ENCODE peak calls at places on chromosomes 1 and 21, in six cellular contexts. J is upper lobe of left lung, Z is transverse colon, U is ovary, M is GM12891, N is A549. X is an unnamed sample.
A peak's percentile ranks its signal among the peaks of the same experiment; 100 is the strongest.

GRCh38 chr1:203652718-203653461 is 26.3 kb downstream of the ATP2B4 start:
- DNase-seq in Z (no peak), M (no peak), N (no peak), J (no peak), U (no peak), X (no peak)

GRCh38 chr1:66542811-66543767 is 9.1 kb downstream of the SGIP1 start:
- DNase-seq in J (no peak), U (peak; percentile 25), N (no peak), M (no peak), Z (peak; percentile 74), X (no peak)

GRCh38 chr1:156691665-156692408 is 13.5 kb downstream of the CRABP2 start:
- DNase-seq in M (no peak), U (no peak), J (peak; percentile 65), N (no peak), Z (no peak), X (no peak)

GRCh38 chr1:172906778-172907592 is 143.8 kb downstream of the TNFSF18 start:
- DNase-seq in N (no peak), Z (no peak), M (no peak), J (no peak), U (no peak), X (no peak)

GRCh38 chr1:53024117-53024516 is 37.9 kb upstream of the PODN start:
- DNase-seq in Z (no peak), N (no peak), U (no peak), M (no peak), J (no peak), X (no peak)

GRCh38 chr1:192555399-192555798 is 20.2 kb upstream of the RGS1 start:
- DNase-seq in N (no peak), M (no peak), Z (no peak), J (no peak), U (no peak), X (no peak)

GRCh38 chr1:10252508-10252907 is 42.1 kb downstream of the KIF1B start:
- DNase-seq in N (no peak), Z (peak; percentile 14), M (no peak), U (no peak), J (no peak), X (no peak)

GRCh38 chr1:235939488-235939775 is 72.7 kb upstream of the LYST start:
- DNase-seq in U (no peak), J (no peak), N (no peak), Z (no peak), M (no peak), X (no peak)

GRCh38 chr1:41712687-41713086 is 206.0 kb downstream of the HIVEP3 start:
- DNase-seq in N (no peak), U (no peak), J (no peak), Z (no peak), M (no peak), X (no peak)

GRCh38 chr1:108590947-108591346 is 31.0 kb downstream of the EEIG2 start:
- DNase-seq in N (peak; percentile 2), U (no peak), M (no peak), Z (no peak), J (no peak), X (no peak)

GRCh38 chr21:31710586-31710985 is 21.3 kb downstream of the SCAF4 start:
- DNase-seq in M (no peak), J (no peak), N (no peak), U (no peak), Z (no peak), X (no peak)

GRCh38 chr1:182713939-182714338 is 29.6 kb upstream of the RGS8 start:
- DNase-seq in Z (no peak), N (no peak), U (no peak), J (no peak), M (no peak), X (no peak)

GRCh38 chr1:167690053-167690452 is 31.7 kb upstream of the MPZL1 start:
- DNase-seq in M (no peak), N (no peak), Z (no peak), U (no peak), J (no peak), X (no peak)

GRCh38 chr1:25519624-25520023 is 23.8 kb upstream of the LDLRAP1 start:
- DNase-seq in Z (no peak), N (no peak), M (no peak), U (no peak), J (no peak), X (no peak)

GRCh38 chr1:161207173-161207572 is 5.0 kb downstream of the NDUFS2 start:
- DNase-seq in N (no peak), U (peak; percentile 90), M (no peak), J (peak; percentile 56), Z (peak; percentile 50), X (no peak)

GRCh38 chr1:198088360-198089071 is 68.3 kb upstream of the NEK7 start:
- DNase-seq in M (peak; percentile 7), Z (no peak), U (no peak), N (peak; percentile 23), J (peak; percentile 24), X (peak; percentile 1)

GRCh38 chr1:20698195-20698910 is 19.5 kb downstream of the KIF17 start:
- DNase-seq in J (no peak), U (no peak), N (no peak), Z (no peak), M (no peak), X (no peak)

GRCh38 chr1:115257596-115257995 is 80.5 kb downstream of the NGF start:
- DNase-seq in Z (no peak), N (no peak), J (no peak), U (no peak), M (no peak), X (no peak)

GRCh38 chr1:217896490-217896889 is 265.3 kb downstream of the SPATA17 start:
- DNase-seq in M (no peak), J (no peak), U (no peak), Z (no peak), N (no peak), X (no peak)

GRCh38 chr21:45537111-45537745 is 5.0 kb downstream of the SLC19A1 start:
- DNase-seq in J (peak; percentile 20), N (no peak), U (peak; percentile 15), M (no peak), Z (peak; percentile 7), X (no peak)

GRCh38 chr1:74650561-74650960 is 23.0 kb downstream of the ERICH3 start:
- DNase-seq in M (no peak), Z (no peak), J (no peak), U (no peak), N (no peak), X (no peak)

GRCh38 chr1:36359911-36360310 is 25.8 kb downstream of the STK40 start:
- DNase-seq in Z (no peak), N (no peak), U (no peak), M (no peak), J (peak; percentile 85), X (no peak)

GRCh38 chr1:8390707-8391106 is 72.8 kb downstream of the SLC45A1 start:
- DNase-seq in J (no peak), U (no peak), M (no peak), N (no peak), Z (no peak), X (no peak)

GRCh38 chr1:66022904-66023620 is 230.4 kb downstream of the PDE4B start:
- DNase-seq in N (no peak), M (no peak), Z (no peak), U (no peak), J (no peak), X (no peak)

GRCh38 chr1:44227211-44227610 is 13.9 kb downstream of the DMAP1 start:
- DNase-seq in J (peak; percentile 59), M (no peak), N (no peak), U (no peak), Z (peak; percentile 43), X (no peak)

GRCh38 chr1:184116287-184116686 is 64.8 kb downstream of the TSEN15 start:
- DNase-seq in U (no peak), M (no peak), Z (no peak), N (no peak), J (no peak), X (no peak)

DNA sequence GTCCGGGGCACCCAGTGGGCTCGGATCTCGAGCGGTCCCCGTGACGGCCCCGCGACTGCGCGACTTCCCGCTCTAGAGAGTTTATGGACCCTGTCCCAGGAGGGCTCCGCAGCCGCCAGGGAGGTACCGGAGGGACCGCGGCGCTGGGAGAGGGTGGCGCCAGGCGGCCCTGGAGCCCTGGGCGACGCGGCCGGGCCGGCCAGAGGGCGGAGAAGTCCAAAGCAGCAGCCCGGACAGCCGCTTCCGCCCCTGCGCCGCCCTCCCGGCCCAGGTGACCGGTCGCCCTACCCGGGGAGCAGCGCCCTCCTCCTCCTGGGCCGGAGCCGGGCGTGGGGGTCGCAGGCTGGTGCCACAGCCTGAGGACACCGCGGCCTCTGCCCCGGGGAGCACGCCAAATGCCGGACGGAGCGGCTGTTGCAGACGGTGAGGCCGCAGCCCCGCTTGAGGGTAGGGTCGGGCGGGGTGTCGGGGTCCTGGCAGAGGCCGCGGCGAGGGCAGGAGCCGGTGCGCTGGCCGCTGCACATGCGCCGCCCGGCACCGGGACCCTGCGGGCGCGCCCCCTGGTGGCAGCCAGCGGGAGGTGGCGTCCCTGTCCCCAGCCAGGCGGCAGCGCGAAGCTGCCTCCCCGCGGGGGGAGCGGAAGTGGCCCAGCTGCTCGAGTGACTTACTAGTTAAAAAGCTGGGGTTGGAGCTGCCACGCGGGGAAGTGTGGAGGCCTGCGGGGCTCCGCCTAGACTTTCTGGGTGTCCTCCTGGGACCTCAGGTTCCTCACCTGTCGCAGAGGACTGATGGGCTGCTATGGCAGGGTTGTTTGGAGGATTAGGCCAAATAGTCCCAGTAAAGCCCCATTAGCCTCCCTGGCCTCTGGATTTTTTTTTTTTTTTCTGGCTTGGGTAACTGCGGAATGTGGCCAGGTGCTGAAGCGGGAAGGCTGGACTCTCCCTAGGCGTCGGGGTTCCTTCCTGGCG is 20.9 kb upstream of the ZNF678 start:
- DNase-seq in U (peak; percentile 87), Z (peak; percentile 90), J (peak; percentile 91), M (peak; percentile 78), N (peak; percentile 73), X (peak; percentile 83)
- TF ChIP-seq POLR2A in U (no peak), Z (no peak), J (no peak), M (no peak), N (peak; percentile 50), X (no peak)

DNA sequence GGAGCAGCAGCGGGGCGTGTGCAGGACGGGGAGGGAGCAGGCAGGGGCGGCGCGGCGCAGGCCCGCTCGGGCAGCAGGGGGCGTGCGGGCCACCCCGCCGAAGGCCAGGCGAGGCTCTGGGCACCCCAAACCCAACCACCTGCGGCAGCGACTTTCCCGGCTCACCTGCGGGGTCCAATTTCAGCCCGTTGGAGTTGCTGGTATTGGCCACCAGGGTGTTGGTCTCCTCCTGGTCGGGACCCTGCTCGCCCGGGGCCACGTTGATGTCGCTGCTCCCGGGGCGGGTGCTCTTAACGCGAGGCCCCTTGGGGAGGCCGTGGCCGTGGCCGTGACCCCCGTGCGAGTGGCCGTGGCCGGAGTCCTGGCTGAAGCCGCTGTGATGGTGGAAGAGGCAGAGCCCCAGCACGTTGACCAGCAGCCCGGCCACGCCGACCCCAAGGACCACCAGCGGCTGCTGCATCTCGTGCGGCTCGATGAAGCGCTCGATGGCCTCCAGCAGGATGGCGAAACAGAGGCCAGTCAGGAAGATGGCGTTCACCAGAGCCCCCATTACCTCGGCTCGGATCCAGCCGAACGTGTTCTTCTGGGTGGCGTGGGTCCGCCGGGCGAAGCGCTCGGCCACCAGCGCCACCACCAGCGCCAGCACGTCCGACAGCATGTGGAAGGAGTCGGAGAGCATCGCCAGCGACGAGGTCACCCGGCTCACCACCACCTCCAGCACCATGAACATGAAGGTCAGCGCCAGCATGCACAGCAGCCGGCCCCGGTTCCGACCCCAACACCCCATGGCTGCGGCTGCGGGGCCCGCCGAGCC is 928 bp downstream of the SLC30A1 start:
- DNase-seq in U (peak; percentile 71), M (peak; percentile 44), N (peak; percentile 84), J (peak; percentile 86), Z (peak; percentile 85), X (peak; percentile 65)
- TF ChIP-seq POLR2A in U (no peak), M (no peak), N (peak; percentile 47), J (no peak), Z (peak; percentile 47), X (no peak)

GRCh38 chr1:1872329-1872994 is 18.4 kb downstream of the GNB1 start:
- DNase-seq in J (no peak), M (no peak), N (no peak), Z (no peak), U (no peak), X (no peak)
- TF ChIP-seq POLR2A in J (no peak), M (no peak), N (no peak), Z (no peak), U (no peak), X (peak; percentile 31)

GRCh38 chr1:165162671-165163241 is 193.8 kb downstream of the LMX1A start:
- DNase-seq in J (no peak), M (no peak), U (no peak), Z (no peak), N (no peak), X (no peak)
- TF ChIP-seq POLR2A in J (no peak), M (no peak), U (no peak), Z (no peak), N (no peak), X (no peak)

X was measured in GM12892.